ENCODE peak calls at places on chromosomes 4 and X, in nine cellular contexts. One of them, this sample, is unnamed.
A peak's percentile ranks its signal among the peaks of the same experiment; 100 is the strongest.

GRCh38 chr4:151541438-151542071 is 132.6 kb downstream of the FHIP1A start:
- DNase-seq in psoas muscle: no peak
- DNase-seq in activated CD4-positive, alpha-beta T cell treated with anti-CD3 and anti-CD28 coated beads for 24 hours: no peak
- DNase-seq in HFFc6: peak; percentile 96
- DNase-seq in NCI-H2029 treated with DMSO at 0.1 percent for 48 hours: peak; percentile 72
- DNase-seq in EH: peak; percentile 87
- DNase-seq in cardiac muscle cell: no peak
- DNase-seq in nephron progenitor cell: peak; percentile 12
- DNase-seq in K562: no peak
- DNase-seq in this sample: peak; percentile 23

GRCh38 chr4:89823416-89823815 is 13.5 kb downstream of the SNCA start:
- DNase-seq in psoas muscle: no peak
- DNase-seq in activated CD4-positive, alpha-beta T cell treated with anti-CD3 and anti-CD28 coated beads for 24 hours: no peak
- DNase-seq in HFFc6: no peak
- DNase-seq in NCI-H2029 treated with DMSO at 0.1 percent for 48 hours: no peak
- DNase-seq in EH: peak; percentile 13
- DNase-seq in cardiac muscle cell: no peak
- DNase-seq in nephron progenitor cell: no peak
- DNase-seq in K562: no peak
- DNase-seq in this sample: no peak

GRCh38 chrX:150348365-150348764 is 14.8 kb upstream of the MAMLD1 start:
- DNase-seq in psoas muscle: no peak
- DNase-seq in activated CD4-positive, alpha-beta T cell treated with anti-CD3 and anti-CD28 coated beads for 24 hours: no peak
- DNase-seq in HFFc6: no peak
- DNase-seq in NCI-H2029 treated with DMSO at 0.1 percent for 48 hours: no peak
- DNase-seq in EH: peak; percentile 28
- DNase-seq in cardiac muscle cell: no peak
- DNase-seq in nephron progenitor cell: no peak
- DNase-seq in K562: no peak
- DNase-seq in this sample: no peak

GRCh38 chr4:124777007-124777406 is 64.5 kb upstream of the ANKRD50 start:
- DNase-seq in psoas muscle: no peak
- DNase-seq in activated CD4-positive, alpha-beta T cell treated with anti-CD3 and anti-CD28 coated beads for 24 hours: no peak
- DNase-seq in HFFc6: no peak
- DNase-seq in NCI-H2029 treated with DMSO at 0.1 percent for 48 hours: no peak
- DNase-seq in EH: no peak
- DNase-seq in cardiac muscle cell: no peak
- DNase-seq in nephron progenitor cell: no peak
- DNase-seq in K562: no peak
- DNase-seq in this sample: no peak

GRCh38 chrX:111013778-111014455 is 82.1 kb upstream of the PAK3 start:
- DNase-seq in psoas muscle: no peak
- DNase-seq in activated CD4-positive, alpha-beta T cell treated with anti-CD3 and anti-CD28 coated beads for 24 hours: no peak
- DNase-seq in HFFc6: no peak
- DNase-seq in NCI-H2029 treated with DMSO at 0.1 percent for 48 hours: no peak
- DNase-seq in EH: no peak
- DNase-seq in cardiac muscle cell: no peak
- DNase-seq in nephron progenitor cell: no peak
- DNase-seq in K562: no peak
- DNase-seq in this sample: no peak

GRCh38 chrX:13250831-13251612 is 68.8 kb downstream of the ATXN3L start:
- DNase-seq in psoas muscle: no peak
- DNase-seq in activated CD4-positive, alpha-beta T cell treated with anti-CD3 and anti-CD28 coated beads for 24 hours: no peak
- DNase-seq in HFFc6: peak; percentile 49
- DNase-seq in NCI-H2029 treated with DMSO at 0.1 percent for 48 hours: no peak
- DNase-seq in EH: peak; percentile 93
- DNase-seq in cardiac muscle cell: no peak
- DNase-seq in nephron progenitor cell: no peak
- DNase-seq in K562: peak; percentile 26
- DNase-seq in this sample: no peak

GRCh38 chr4:87489678-87490077 is 39.5 kb downstream of the SPARCL1 start:
- DNase-seq in psoas muscle: no peak
- DNase-seq in activated CD4-positive, alpha-beta T cell treated with anti-CD3 and anti-CD28 coated beads for 24 hours: no peak
- DNase-seq in HFFc6: peak; percentile 17
- DNase-seq in NCI-H2029 treated with DMSO at 0.1 percent for 48 hours: no peak
- DNase-seq in EH: peak; percentile 44
- DNase-seq in cardiac muscle cell: no peak
- DNase-seq in nephron progenitor cell: no peak
- DNase-seq in K562: no peak
- DNase-seq in this sample: no peak

GRCh38 chr4:93710101-93710846 is 118.3 kb upstream of the ATOH1 start:
- DNase-seq in psoas muscle: no peak
- DNase-seq in activated CD4-positive, alpha-beta T cell treated with anti-CD3 and anti-CD28 coated beads for 24 hours: no peak
- DNase-seq in HFFc6: no peak
- DNase-seq in NCI-H2029 treated with DMSO at 0.1 percent for 48 hours: peak; percentile 83
- DNase-seq in EH: no peak
- DNase-seq in cardiac muscle cell: peak; percentile 67
- DNase-seq in nephron progenitor cell: peak; percentile 13
- DNase-seq in K562: no peak
- DNase-seq in this sample: no peak

GRCh38 chr4:17494258-17494657 is 17.6 kb downstream of the QDPR start:
- DNase-seq in psoas muscle: no peak
- DNase-seq in activated CD4-positive, alpha-beta T cell treated with anti-CD3 and anti-CD28 coated beads for 24 hours: no peak
- DNase-seq in HFFc6: peak; percentile 67
- DNase-seq in NCI-H2029 treated with DMSO at 0.1 percent for 48 hours: no peak
- DNase-seq in EH: peak; percentile 66
- DNase-seq in cardiac muscle cell: no peak
- DNase-seq in nephron progenitor cell: no peak
- DNase-seq in K562: peak; percentile 55
- DNase-seq in this sample: no peak

GRCh38 chr4:165418116-165418515 is 39.3 kb downstream of the CPE start:
- DNase-seq in psoas muscle: no peak
- DNase-seq in activated CD4-positive, alpha-beta T cell treated with anti-CD3 and anti-CD28 coated beads for 24 hours: no peak
- DNase-seq in HFFc6: no peak
- DNase-seq in NCI-H2029 treated with DMSO at 0.1 percent for 48 hours: no peak
- DNase-seq in EH: no peak
- DNase-seq in cardiac muscle cell: no peak
- DNase-seq in nephron progenitor cell: no peak
- DNase-seq in K562: no peak
- DNase-seq in this sample: no peak

This sample was measured in NCI-H774.